ENCODE peak calls at places on chromosomes 12 and 14, in ten cellular contexts. J is GM23338; M is NCI-H1092; Q is GM12865; R is NCI-H748 treated with DMSO at 0.1 percent for 48 hours; T is effector memory CD4-positive, alpha-beta T cell; X is stimulated activated CD8-positive, alpha-beta memory T cell treated with anti-CD3 and anti-CD28 coated beads, Interleukin-4, amount 100 ng/mL, for 24 hours; H is AG04450; Y is NCI-H1105; K is activated T-helper 1 cell treated with Interleukin-2 at 50 U/mL for 16 hours. B is an unnamed sample.

GRCh38 chr12:101719566-101719965 is 19.7 kb downstream of the SYCP3 start:
- DNase-seq in J (no peak), M (no peak), Q (no peak), R (no peak), T (no peak), X (no peak), H (no peak), Y (no peak), K (no peak), B (no peak)

GRCh38 chr14:38404616-38405015 is 148.7 kb upstream of the CLEC14A start:
- DNase-seq in J (no peak), M (no peak), Q (no peak), R (no peak), T (no peak), X (no peak), H (no peak), Y (no peak), K (no peak), B (no peak)

GRCh38 chr12:12774791-12775190 is 10.7 kb upstream of the APOLD1 start:
- DNase-seq in J (no peak), M (no peak), Q (no peak), R (no peak), T (no peak), X (no peak), H (no peak), Y (no peak), K (no peak), B (no peak)

GRCh38 chr12:1630081-1630826 is 1.2 kb downstream of the WNT5B start:
- DNase-seq in J (peak), M (peak), Q (no peak), R (no peak), T (no peak), X (no peak), H (no peak), Y (peak), K (no peak), B (peak)

GRCh38 chr12:107319536-107320030 is 226.2 kb upstream of the CRY1 start:
- DNase-seq in J (no peak), M (no peak), Q (no peak), R (no peak), T (peak), X (no peak), H (no peak), Y (no peak), K (no peak), B (no peak)

GRCh38 chr14:76133103-76133502 is 18.6 kb upstream of the GPATCH2L start:
- DNase-seq in J (peak), M (no peak), Q (no peak), R (no peak), T (no peak), X (no peak), H (no peak), Y (no peak), K (no peak), B (peak)

GRCh38 chr14:62889354-62889753 is 155.9 kb downstream of the KCNH5 start:
- DNase-seq in J (peak), M (no peak), Q (no peak), R (no peak), T (no peak), X (no peak), H (no peak), Y (peak), K (no peak), B (no peak)

GRCh38 chr12:131197490-131197889 is 243.8 kb downstream of the ADGRD1 start:
- DNase-seq in J (no peak), M (no peak), Q (no peak), R (no peak), T (no peak), X (no peak), H (no peak), Y (no peak), K (no peak), B (no peak)

GRCh38 chr14:69879175-69880047 is at the start of gene SMOC1:
- DNase-seq in J (peak), M (peak), Q (peak), R (peak), T (no peak), X (peak), H (peak), Y (peak), K (no peak), B (peak)

GRCh38 chr14:101235042-101235871 is 326.0 kb upstream of the DIO3 start:
- DNase-seq in J (peak), M (peak), Q (peak), R (peak), T (no peak), X (peak), H (no peak), Y (peak), K (no peak), B (peak)

GRCh38 chr14:69043598-69044267 is 64.6 kb upstream of the ACTN1 start:
- DNase-seq in J (no peak), M (no peak), Q (no peak), R (no peak), T (no peak), X (no peak), H (no peak), Y (no peak), K (no peak), B (no peak)

GRCh38 chr12:114430306-114430705 is 24.4 kb upstream of the TBX5 start:
- DNase-seq in J (no peak), M (no peak), Q (no peak), R (no peak), T (no peak), X (no peak), H (peak), Y (no peak), K (no peak), B (no peak)

GRCh38 chr12:54126696-54127537 is 61.9 kb downstream of the SMUG1 start:
- DNase-seq in J (peak), M (no peak), Q (no peak), R (no peak), T (no peak), X (no peak), H (no peak), Y (no peak), K (no peak), B (no peak)

GRCh38 chr12:4824415-4824814 is 85.3 kb upstream of the KCNA1 start:
- DNase-seq in J (no peak), M (no peak), Q (no peak), R (no peak), T (no peak), X (no peak), H (no peak), Y (no peak), K (no peak), B (no peak)

GRCh38 chr14:59333668-59334067 is 131.5 kb downstream of the GPR135 start:
- DNase-seq in J (no peak), M (no peak), Q (no peak), R (no peak), T (no peak), X (no peak), H (peak), Y (peak), K (no peak), B (no peak)

GRCh38 chr12:131618303-131618658 is 92.6 kb upstream of the SFSWAP start:
- DNase-seq in J (peak), M (no peak), Q (no peak), R (no peak), T (no peak), X (no peak), H (no peak), Y (no peak), K (no peak), B (peak)

GRCh38 chr12:41339784-41340183 is 151.7 kb downstream of the PDZRN4 start:
- DNase-seq in J (no peak), M (no peak), Q (no peak), R (no peak), T (no peak), X (no peak), H (no peak), Y (no peak), K (no peak), B (no peak)

GRCh38 chr12:85872497-85873091 is 1.5 kb upstream of the NTS start:
- DNase-seq in J (peak), M (peak), Q (peak), R (peak), T (no peak), X (no peak), H (peak), Y (peak), K (no peak), B (no peak)

GRCh38 chr12:123958462-123958861 is 14.2 kb downstream of the CCDC92 start:
- DNase-seq in J (no peak), M (no peak), Q (no peak), R (no peak), T (no peak), X (no peak), H (no peak), Y (no peak), K (no peak), B (no peak)

GRCh38 chr12:67018105-67018504 is 251.1 kb upstream of the CAND1 start:
- DNase-seq in J (peak), M (no peak), Q (no peak), R (no peak), T (no peak), X (no peak), H (no peak), Y (no peak), K (no peak), B (no peak)

GRCh38 chr12:48991247-48992050 is 7.7 kb downstream of the DDN start:
- DNase-seq in J (no peak), M (no peak), Q (no peak), R (no peak), T (no peak), X (no peak), H (no peak), Y (no peak), K (no peak), B (no peak)

GRCh38 chr12:7144414-7145120 is 14.4 kb downstream of the CLSTN3 start:
- DNase-seq in J (peak), M (no peak), Q (peak), R (peak), T (no peak), X (no peak), H (no peak), Y (peak), K (no peak), B (no peak)

GRCh38 chr12:79121486-79121885 is 256.9 kb downstream of the SYT1 start:
- DNase-seq in J (peak), M (no peak), Q (peak), R (no peak), T (no peak), X (no peak), H (no peak), Y (no peak), K (no peak), B (no peak)

GRCh38 chr14:35231207-35231755 is 60.9 kb upstream of the PSMA6 start:
- DNase-seq in J (no peak), M (no peak), Q (no peak), R (no peak), T (no peak), X (no peak), H (no peak), Y (no peak), K (no peak), B (no peak)

GRCh38 chr12:124565656-124566180 is 1.7 kb downstream of the NCOR2 start:
- DNase-seq in J (no peak), M (no peak), Q (no peak), R (no peak), T (no peak), X (no peak), H (no peak), Y (no peak), K (no peak), B (no peak)

GRCh38 chr12:12272869-12273268 is 6.0 kb upstream of the LRP6 start:
- DNase-seq in J (peak), M (no peak), Q (no peak), R (no peak), T (no peak), X (no peak), H (no peak), Y (no peak), K (no peak), B (no peak)

GRCh38 chr12:131094831-131095805 is 141.4 kb downstream of the ADGRD1 start:
- DNase-seq in J (no peak), M (no peak), Q (no peak), R (no peak), T (no peak), X (no peak), H (no peak), Y (no peak), K (no peak), B (no peak)

GRCh38 chr12:3551976-3552725 is 61.1 kb downstream of the PRMT8 start:
- DNase-seq in J (no peak), M (no peak), Q (no peak), R (no peak), T (no peak), X (no peak), H (no peak), Y (no peak), K (no peak), B (no peak)

GRCh38 chr14:57889245-57889644 is 23.4 kb upstream of the SLC35F4 start:
- DNase-seq in J (no peak), M (peak), Q (no peak), R (no peak), T (no peak), X (no peak), H (no peak), Y (peak), K (no peak), B (no peak)

GRCh38 chr14:102629700-102630365 is 37.4 kb downstream of the RCOR1 start:
- DNase-seq in J (peak), M (no peak), Q (no peak), R (no peak), T (no peak), X (no peak), H (no peak), Y (no peak), K (no peak), B (no peak)

GRCh38 chr14:105067140-105067968 is 2.1 kb upstream of the GPR132 start:
- DNase-seq in J (no peak), M (no peak), Q (peak), R (no peak), T (peak), X (no peak), H (no peak), Y (no peak), K (no peak), B (no peak)

GRCh38 chr14:98122527-98122926 is 1149.5 kb downstream of the BCL11B start:
- DNase-seq in J (no peak), M (no peak), Q (peak), R (no peak), T (no peak), X (no peak), H (no peak), Y (no peak), K (no peak), B (no peak)

GRCh38 chr14:89139404-89140247 is 277.4 kb downstream of the FOXN3 start:
- DNase-seq in J (peak), M (no peak), Q (no peak), R (peak), T (no peak), X (no peak), H (no peak), Y (peak), K (no peak), B (no peak)

GRCh38 chr12:51519755-51520154 is 71.3 kb upstream of the SCN8A start:
- DNase-seq in J (no peak), M (no peak), Q (peak), R (no peak), T (no peak), X (no peak), H (no peak), Y (no peak), K (no peak), B (no peak)

B was measured in neural crest cell.